ENCODE peak calls at places on chromosomes 5 and 9, in four cellular contexts. V, Q, L and I are unnamed samples.

GRCh38 chr5:119411935-119412623 is 40.2 kb upstream of the HSD17B4 start:
- DNase-seq in Q (peak; percentile 63), V (peak; percentile 58), L (peak; percentile 66), I (peak; percentile 80)

GRCh38 chr9:79014929-79015699 is 556.7 kb upstream of the TLE4 start:
- DNase-seq in Q (no peak), L (no peak), V (no peak), I (no peak)

GRCh38 chr9:81427870-81428269 is 261.5 kb downstream of the TLE1 start:
- DNase-seq in V (no peak), Q (no peak), L (no peak), I (no peak)

GRCh38 chr5:87113848-87114247 is 153.8 kb upstream of the RASA1 start:
- DNase-seq in Q (no peak), V (no peak), L (no peak), I (no peak)

GRCh38 chr5:129447968-129448367 is 12.1 kb upstream of the ADAMTS19 start:
- DNase-seq in Q (no peak), V (no peak), L (no peak), I (no peak)

GRCh38 chr9:133107245-133107722 is 13.8 kb downstream of the RALGDS start:
- DNase-seq in Q (no peak), L (no peak), V (peak; percentile 15), I (peak; percentile 40)

GRCh38 chr9:82054264-82055015 is 65.9 kb downstream of the SPATA31D1 start:
- DNase-seq in L (no peak), Q (no peak), V (no peak), I (no peak)

GRCh38 chr9:78325343-78325742 is 28.4 kb downstream of the PSAT1 start:
- DNase-seq in V (peak; percentile 31), L (no peak), Q (peak; percentile 17), I (no peak)

GRCh38 chr5:124239572-124239971 is 506.9 kb downstream of the ZNF608 start:
- DNase-seq in V (no peak), Q (no peak), L (no peak), I (no peak)

GRCh38 chr9:116951588-116952433 is 264.7 kb downstream of the TRIM32 start:
- DNase-seq in Q (no peak), V (no peak), L (no peak), I (no peak)

GRCh38 chr5:15737882-15738677 is 238.1 kb downstream of the FBXL7 start:
- DNase-seq in Q (no peak), L (no peak), V (no peak), I (no peak)

GRCh38 chr9:69376651-69377050 is 51.6 kb downstream of the ENTREP1 start:
- DNase-seq in Q (no peak), V (no peak), L (peak; percentile 33), I (peak; percentile 81)

GRCh38 chr9:129336601-129337286 is 158.7 kb upstream of the IER5L start:
- DNase-seq in Q (peak; percentile 47), L (peak; percentile 67), V (no peak), I (no peak)

GRCh38 chr5:134140530-134141201 is 26.2 kb downstream of the TCF7 start:
- DNase-seq in Q (peak; percentile 81), V (peak; percentile 76), L (peak; percentile 78), I (no peak)

GRCh38 chr9:17229945-17230560 is 95.2 kb downstream of the CNTLN start:
- DNase-seq in Q (no peak), V (no peak), L (no peak), I (no peak)

GRCh38 chr9:94791431-94791830 is 64.9 kb downstream of the AOPEP start:
- DNase-seq in L (no peak), V (no peak), Q (no peak), I (no peak)

GRCh38 chr5:123181394-123181801 is 92.4 kb downstream of the PRDM6 start:
- DNase-seq in L (no peak), V (no peak), Q (no peak), I (no peak)

DNA sequence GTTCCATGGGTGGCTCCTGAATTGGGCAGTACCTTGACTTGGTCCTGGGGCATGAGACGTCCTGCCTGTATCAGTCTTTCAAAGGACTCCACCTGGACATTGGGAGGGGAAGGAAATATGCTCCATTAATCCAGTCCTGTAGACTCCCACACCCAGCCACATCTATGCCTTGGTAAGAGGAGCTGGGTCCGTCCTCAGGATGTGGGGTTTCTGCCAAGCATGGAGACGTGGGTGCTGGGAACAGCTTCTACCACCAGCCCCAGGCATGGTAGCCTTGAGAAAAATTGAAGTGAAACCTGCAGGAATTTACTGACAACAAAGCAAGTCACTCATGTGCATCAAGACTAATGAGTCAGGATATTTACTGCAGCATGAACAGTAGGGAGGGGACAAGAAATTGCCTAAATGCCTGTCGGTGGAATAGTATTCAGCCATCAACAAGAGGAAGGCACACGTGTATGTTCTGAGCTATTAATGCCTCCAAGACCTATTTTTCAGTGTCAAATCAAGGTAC is 23.2 kb downstream of the AKNA start:
- DNase-seq in L (no peak), Q (no peak), V (no peak), I (no peak)
- H3K27ac ChIP-seq in L (peak overlapping the region; percentile 68), Q (peak overlapping the region; percentile 27), V (peak overlapping the region; percentile 82), I (peak overlapping the region; percentile 24)

GRCh38 chr9:26205316-26205715 is 527.1 kb upstream of the TUSC1 start:
- DNase-seq in V (no peak), Q (no peak), L (no peak), I (no peak)

GRCh38 chr9:26210338-26210851 is 532.2 kb upstream of the TUSC1 start:
- DNase-seq in V (no peak), L (no peak), Q (no peak), I (no peak)
- H3K4me3 ChIP-seq in V (no peak overlapping the region), L (no peak overlapping the region), Q (no peak overlapping the region), I (peak overlapping the region; percentile 44)

GRCh38 chr5:72814864-72815263 is 1.6 kb upstream of the TNPO1 start:
- DNase-seq in Q (no peak), L (no peak), V (no peak), I (no peak)
- H3K27ac ChIP-seq in Q (peak overlapping the region; percentile 98), L (peak overlapping the region; percentile 96), V (no peak overlapping the region), I (no peak overlapping the region)

DNA sequence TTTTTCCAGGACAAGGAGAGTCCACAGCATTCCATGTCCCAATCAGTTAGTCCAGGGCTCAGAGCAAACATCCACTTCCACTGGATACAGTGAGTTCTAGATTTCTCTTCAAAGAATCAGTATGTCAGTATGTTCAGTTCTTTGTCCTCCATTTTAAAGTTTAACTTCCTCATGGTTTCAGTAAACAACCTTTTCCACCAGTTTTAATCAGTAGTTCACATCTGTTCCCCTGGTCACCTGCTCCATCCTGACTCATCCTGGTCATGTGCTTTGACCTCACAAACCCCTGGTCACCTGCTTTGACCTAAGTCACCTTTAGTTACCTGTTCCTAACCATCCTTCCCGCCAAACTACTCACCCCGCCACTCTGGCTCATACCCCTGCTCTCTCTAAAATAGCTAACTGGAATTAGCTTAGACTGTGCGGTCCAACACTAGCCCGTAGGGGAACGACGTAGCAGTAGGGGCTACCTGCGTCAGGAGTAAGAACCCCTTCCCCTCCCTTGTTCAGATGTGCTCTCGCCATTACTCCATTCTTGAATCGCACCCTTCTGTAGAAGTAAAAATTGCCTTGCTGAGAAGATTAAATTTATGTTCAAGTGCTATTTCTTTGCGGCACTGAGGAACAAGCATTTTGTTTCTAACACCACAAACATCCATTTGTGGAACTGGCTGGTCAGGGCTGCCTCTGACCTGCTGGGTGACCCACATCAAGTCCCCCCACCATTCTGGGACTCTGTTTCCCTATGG is 5.5 kb downstream of the ENG start:
- DNase-seq in Q (no peak), V (no peak), L (no peak), I (no peak)
- H3K4me3 ChIP-seq in Q (no peak overlapping the region), V (no peak overlapping the region), L (no peak overlapping the region), I (peak overlapping the region; percentile 85)

DNA sequence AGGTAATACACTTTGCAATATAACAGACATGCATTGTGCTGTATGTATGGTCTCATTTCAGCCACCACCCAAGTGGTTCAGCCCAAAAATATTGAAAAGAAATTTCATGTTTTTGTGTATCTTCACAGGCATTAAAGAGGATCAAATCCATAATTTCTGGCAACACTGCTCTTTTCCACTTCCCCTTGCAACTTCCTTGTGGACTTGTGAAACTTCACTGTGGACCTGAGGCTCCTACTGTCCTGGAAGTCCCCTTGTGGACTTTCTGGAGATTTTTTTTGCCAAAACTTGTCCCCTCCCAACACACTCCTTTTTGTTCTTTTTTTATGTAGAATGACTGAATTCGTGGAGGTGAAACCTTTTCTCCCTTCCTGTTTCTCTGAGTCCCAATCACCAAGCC is 14.3 kb downstream of the OTULINL start:
- DNase-seq in L (no peak), V (no peak), Q (no peak), I (no peak)
- H3K27ac ChIP-seq in L (peak overlapping the region; percentile 61), V (no peak overlapping the region), Q (peak overlapping the region; percentile 46), I (no peak overlapping the region)

DNA sequence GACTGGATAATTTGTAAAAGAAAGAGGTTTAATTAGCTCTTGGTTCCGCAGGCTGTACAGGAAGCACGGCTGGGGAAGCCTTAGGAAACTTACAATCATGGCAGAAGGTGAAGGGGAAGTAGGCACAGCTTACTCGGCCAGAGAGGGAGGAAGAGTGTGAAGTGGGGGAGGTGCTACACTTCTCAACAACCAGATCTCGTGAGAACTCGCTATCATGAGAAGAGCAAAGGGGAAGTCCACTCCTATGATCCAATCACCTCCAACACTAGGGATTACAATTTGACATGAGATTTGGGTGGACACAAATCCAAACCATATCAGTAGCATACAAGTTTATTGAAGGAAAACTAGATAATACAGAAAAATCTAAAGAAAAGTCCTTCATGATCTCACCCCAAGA is 39.9 kb downstream of the NEURL1B start:
- DNase-seq in V (no peak), Q (no peak), L (no peak), I (no peak)
- H3K4me3 ChIP-seq in V (no peak overlapping the region), Q (no peak overlapping the region), L (no peak overlapping the region), I (no peak overlapping the region)

GRCh38 chr5:139663752-139664151 is 15.6 kb downstream of the CXXC5 start:
- DNase-seq in V (no peak), Q (no peak), L (no peak), I (no peak)
- H3K27ac ChIP-seq in V (peak overlapping the region; percentile 80), Q (no peak overlapping the region), L (peak overlapping the region; percentile 95), I (peak overlapping the region; percentile 94)